ENCODE peak calls at places on chromosomes 4 and X, in five cellular contexts. S is A549, N is SK-N-SH, C is K562, E is GM12878. R is an unnamed sample.

GRCh38 chr4:36043901-36044300 is 200.4 kb downstream of the ARAP2 start:
- DNase-seq in C (no peak), N (no peak), S (no peak), E (no peak), R (no peak)

GRCh38 chr4:24073948-24074347 is 184.1 kb upstream of the PPARGC1A start:
- DNase-seq in S (no peak), N (no peak), E (no peak), C (no peak), R (no peak)

GRCh38 chr4:114535725-114536124 is 62.9 kb upstream of the UGT8 start:
- DNase-seq in N (no peak), S (no peak), C (no peak), E (no peak), R (no peak)

GRCh38 chr4:185221491-185221890 is 12.1 kb downstream of the SNX25 start:
- DNase-seq in E (no peak), C (no peak), N (no peak), S (no peak), R (peak; percentile 37)

GRCh38 chr4:138037716-138038115 is 204.4 kb downstream of the SLC7A11 start:
- DNase-seq in E (no peak), N (no peak), S (no peak), C (no peak), R (peak; percentile 83)

GRCh38 chr4:11598591-11598990 is 169.9 kb upstream of the HS3ST1 start:
- DNase-seq in C (no peak), N (no peak), S (no peak), E (no peak), R (no peak)

GRCh38 chr4:103011378-103012025 is 8.0 kb downstream of the SLC9B1 start:
- DNase-seq in N (no peak), C (peak; percentile 20), S (no peak), E (no peak), R (peak; percentile 48)

GRCh38 chr4:83054928-83055327 is 19.9 kb downstream of the COPS4 start:
- DNase-seq in S (peak; percentile 27), E (no peak), N (peak; percentile 10), C (no peak), R (peak; percentile 15)

GRCh38 chr4:140137654-140138053 is 16.3 kb downstream of the MAML3 start:
- DNase-seq in S (peak; percentile 61), E (no peak), N (no peak), C (no peak), R (peak; percentile 59)

GRCh38 chrX:9681011-9681410 is 84.6 kb downstream of the GPR143 start:
- DNase-seq in S (no peak), E (no peak), N (no peak), C (no peak), R (no peak)

GRCh38 chrX:101097546-101098453 is at the start of gene CENPI:
- DNase-seq in C (peak; percentile 99), S (peak; percentile 97), N (peak; percentile 93), E (peak; percentile 74), R (peak; percentile 89)

GRCh38 chr4:74632634-74633033 is 161.7 kb downstream of the BTC start:
- DNase-seq in N (no peak), C (no peak), E (no peak), S (peak; percentile 86), R (peak; percentile 88)

GRCh38 chr4:88661724-88662123 is 35.9 kb downstream of the NAP1L5 start:
- DNase-seq in N (no peak), E (no peak), C (no peak), S (peak; percentile 10), R (peak; percentile 88)

GRCh38 chr4:70818173-70818856 is 21.4 kb downstream of the GRSF1 start:
- DNase-seq in E (no peak), C (no peak), N (no peak), S (no peak), R (no peak)

GRCh38 chr4:10003666-10004065 is 17.6 kb downstream of the SLC2A9 start:
- DNase-seq in N (no peak), C (no peak), E (peak; percentile 56), S (no peak), R (no peak)

GRCh38 chr4:82201805-82202636 is 171.8 kb downstream of the HNRNPD start:
- DNase-seq in N (peak; percentile 17), S (peak; percentile 40), E (no peak), C (peak; percentile 13), R (peak; percentile 27)

GRCh38 chr4:150342945-150343344 is 239.0 kb upstream of the MAB21L2 start:
- DNase-seq in E (no peak), C (no peak), N (no peak), S (no peak), R (no peak)

GRCh38 chr4:3416821-3417221 is 24.9 kb upstream of the HGFAC start:
- DNase-seq in N (no peak), E (no peak), S (no peak), C (no peak), R (no peak)

GRCh38 chr4:93759506-93759905 is 69.0 kb upstream of the ATOH1 start:
- DNase-seq in C (no peak), S (no peak), E (no peak), N (no peak), R (no peak)

GRCh38 chrX:106168107-106168506 is at the start of gene PWWP3B:
- DNase-seq in N (no peak), S (peak; percentile 6), C (no peak), E (no peak), R (no peak)

GRCh38 chrX:108001218-108001814 is 19.1 kb upstream of the TEX13B start:
- DNase-seq in C (no peak), N (peak; percentile 19), S (peak; percentile 70), E (no peak), R (peak; percentile 36)

GRCh38 chr4:189787216-189788031 is 153.2 kb upstream of the FRG1 start:
- DNase-seq in N (no peak), C (no peak), S (no peak), E (no peak), R (no peak)

GRCh38 chr4:186765138-186765537 is 41.5 kb upstream of the FAT1 start:
- DNase-seq in N (no peak), S (peak; percentile 31), C (peak; percentile 61), E (no peak), R (peak; percentile 20)

GRCh38 chrX:40933132-40934078 is 151.8 kb upstream of the USP9X start:
- DNase-seq in S (peak; percentile 36), N (peak; percentile 30), E (peak; percentile 31), C (peak; percentile 14), R (peak; percentile 65)

GRCh38 chrX:40928076-40928475 is 157.2 kb upstream of the USP9X start:
- DNase-seq in E (no peak), N (no peak), C (no peak), S (no peak), R (no peak)

GRCh38 chrX:40936827-40937226 is 148.4 kb upstream of the USP9X start:
- DNase-seq in E (no peak), N (no peak), C (no peak), S (peak; percentile 26), R (no peak)

GRCh38 chrX:40931921-40932320 is 153.3 kb upstream of the USP9X start:
- DNase-seq in S (peak; percentile 26), C (no peak), E (no peak), N (no peak), R (no peak)
- TF ChIP-seq RCOR1 in S (no peak), C (no peak), E (no peak), N (no peak), R (no peak)

GRCh38 chr4:8265171-8265929 is 4.2 kb upstream of the HTRA3 start:
- DNase-seq in E (no peak), N (no peak), C (no peak), S (no peak), R (no peak)

GRCh38 chr4:8268211-8268610 is 1.3 kb upstream of the HTRA3 start:
- DNase-seq in C (no peak), N (no peak), S (no peak), E (no peak), R (no peak)

GRCh38 chr4:8266088-8266487 is 3.5 kb upstream of the HTRA3 start:
- DNase-seq in N (no peak), E (no peak), S (no peak), C (no peak), R (no peak)

GRCh38 chr4:8267077-8267476 is 2.5 kb upstream of the HTRA3 start:
- DNase-seq in C (peak; percentile 83), S (peak; percentile 69), E (no peak), N (peak; percentile 73), R (peak; percentile 33)

DNA sequence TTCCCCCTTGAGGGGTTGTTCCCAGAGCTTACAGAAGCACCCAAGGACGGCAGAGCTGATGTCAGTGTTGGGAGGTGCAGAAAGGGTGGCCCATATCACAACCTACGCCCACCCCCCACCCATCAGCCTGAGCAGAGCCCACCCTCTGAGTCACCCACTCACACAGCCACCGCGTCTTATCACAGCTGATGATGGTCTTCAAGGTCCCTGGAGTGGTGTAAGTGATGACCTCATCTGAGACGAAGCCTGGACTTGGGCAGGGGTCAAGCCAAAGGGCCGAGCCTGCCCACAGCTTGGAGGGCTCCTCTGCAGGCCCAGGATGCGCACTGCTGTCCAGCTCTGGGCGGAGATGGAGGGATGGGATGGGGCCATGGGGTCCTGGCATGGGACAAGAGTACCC is 3.0 kb upstream of the HTRA3 start:
- DNase-seq in S (no peak), E (no peak), C (no peak), N (no peak), R (no peak)
- TF ChIP-seq RCOR1 in S (no peak), E (no peak), C (no peak), N (no peak), R (no peak)

GRCh38 chr4:130125468-130125867 is 1029.5 kb downstream of the C4orf33 start:
- DNase-seq in S (no peak), N (no peak), E (no peak), C (no peak), R (no peak)
- TF ChIP-seq RCOR1 in S (no peak), N (no peak), E (no peak), C (no peak), R (no peak)

DNA sequence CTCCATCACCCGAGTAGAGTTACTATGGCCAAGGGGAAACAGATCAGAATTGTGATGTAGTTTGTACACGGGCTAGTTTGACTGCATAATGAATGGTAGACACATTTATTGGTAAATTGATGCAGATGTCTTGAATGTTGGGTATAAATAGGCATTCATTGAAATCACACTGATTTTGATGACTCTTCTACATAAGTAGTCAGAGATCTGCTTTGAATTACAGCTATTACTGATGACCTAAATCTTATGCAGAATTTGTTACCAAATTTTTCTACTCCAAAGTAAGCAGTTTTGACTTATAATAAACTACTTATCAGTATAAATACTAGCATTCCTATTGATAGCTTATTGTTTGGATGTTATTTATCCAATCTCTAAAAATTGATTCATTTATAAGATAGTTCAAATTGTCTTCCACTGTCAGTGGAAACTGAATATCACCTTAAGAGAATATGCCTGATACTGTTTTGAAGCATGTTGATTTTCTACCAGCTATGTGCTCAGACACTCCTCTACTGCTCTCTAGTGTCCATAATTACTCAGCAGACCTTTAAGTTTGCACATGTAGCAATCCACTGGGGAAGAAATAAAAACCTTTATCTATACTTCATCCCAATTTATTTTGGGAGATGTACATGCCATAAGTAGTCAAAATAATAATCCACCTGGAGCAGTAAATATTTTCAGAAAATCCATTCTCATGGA is 120.3 kb downstream of the RASL11B start:
- DNase-seq in E (no peak), S (peak; percentile 28), N (peak; percentile 51), C (peak; percentile 24), R (peak; percentile 73)
- TF ChIP-seq RCOR1 in E (no peak), S (no peak), N (no peak), C (no peak), R (no peak)